ENCODE peak calls at places on chromosomes 1 and 21, in six cellular contexts. Y is thoracic aorta, S is cardiac muscle cell, R is IMR-90, U is GM23338, F is astrocyte. E is an unnamed sample.

GRCh38 chr1:21649315-21649714 is 19.8 kb downstream of the RAP1GAP start:
- DNase-seq in Y (no peak), R (no peak), U (no peak), S (no peak), F (no peak), E (no peak)

GRCh38 chr1:187641015-187641414 is 812.3 kb downstream of the PLA2G4A start:
- DNase-seq in U (no peak), Y (no peak), R (no peak), S (no peak), F (no peak), E (no peak)

GRCh38 chr1:220787069-220787614 is 429 bp downstream of the MTARC1 start:
- DNase-seq in Y (no peak), U (peak), R (no peak), F (no peak), S (no peak), E (no peak)

GRCh38 chr1:230028602-230029223 is 38.3 kb upstream of the GALNT2 start:
- DNase-seq in F (no peak), U (no peak), S (no peak), R (no peak), Y (no peak), E (no peak)

GRCh38 chr1:244449936-244450508 is 1.7 kb downstream of the ADSS2 start:
- DNase-seq in Y (no peak), S (no peak), F (no peak), R (no peak), U (no peak), E (no peak)

GRCh38 chr1:24155011-24155782 is 12.3 kb upstream of the IL22RA1 start:
- DNase-seq in U (peak), Y (no peak), F (no peak), S (no peak), R (no peak), E (no peak)

GRCh38 chr1:151009206-151009587 is 948 bp downstream of the PRUNE1 start:
- DNase-seq in U (no peak), Y (no peak), R (peak), S (no peak), F (peak), E (no peak)

GRCh38 chr1:2155147-2155598 is 39.4 kb downstream of the FAAP20 start:
- DNase-seq in R (no peak), S (no peak), F (no peak), Y (no peak), U (no peak), E (no peak)

GRCh38 chr1:46183119-46183842 is 7.0 kb upstream of the P3R3URF start:
- DNase-seq in Y (peak), F (peak), R (peak), S (peak), U (peak), E (no peak)

GRCh38 chr1:50996083-50996482 is 26.0 kb downstream of the CDKN2C start:
- DNase-seq in U (no peak), Y (no peak), F (no peak), R (no peak), S (no peak), E (no peak)

GRCh38 chr1:35768350-35769187 is 1.2 kb downstream of the CLSPN start:
- DNase-seq in R (no peak), Y (no peak), U (peak), F (no peak), S (no peak), E (no peak)

GRCh38 chr1:25765910-25766645 is 33.9 kb upstream of the SELENON start:
- DNase-seq in S (no peak), R (no peak), U (no peak), Y (no peak), F (no peak), E (no peak)

GRCh38 chr1:156840880-156841279 is 18.0 kb downstream of the INSRR start:
- DNase-seq in S (no peak), Y (no peak), R (no peak), F (no peak), U (no peak), E (no peak)

GRCh38 chr21:45465611-45466329 is 60.8 kb downstream of the COL18A1 start:
- DNase-seq in R (no peak), S (no peak), Y (no peak), U (no peak), F (no peak), E (peak)

GRCh38 chr1:156151093-156151688 is 2.2 kb upstream of the SEMA4A start:
- DNase-seq in F (no peak), S (no peak), Y (no peak), R (peak), U (no peak), E (no peak)

GRCh38 chr1:21293537-21294265 is 3.4 kb upstream of the ECE1 start:
- DNase-seq in R (no peak), S (no peak), Y (no peak), F (no peak), U (no peak), E (peak)

GRCh38 chr1:25641931-25642611 is 25.5 kb downstream of the MAN1C1 start:
- DNase-seq in F (peak), U (no peak), R (peak), Y (no peak), S (no peak), E (no peak)

GRCh38 chr1:30183006-30183405 is 540.4 kb downstream of the MATN1 start:
- DNase-seq in F (no peak), S (no peak), U (no peak), R (no peak), Y (no peak), E (no peak)
- H3K27ac ChIP-seq in F (no peak), S (no peak), U (no peak), R (no peak), Y (no peak), E (no peak)

DNA sequence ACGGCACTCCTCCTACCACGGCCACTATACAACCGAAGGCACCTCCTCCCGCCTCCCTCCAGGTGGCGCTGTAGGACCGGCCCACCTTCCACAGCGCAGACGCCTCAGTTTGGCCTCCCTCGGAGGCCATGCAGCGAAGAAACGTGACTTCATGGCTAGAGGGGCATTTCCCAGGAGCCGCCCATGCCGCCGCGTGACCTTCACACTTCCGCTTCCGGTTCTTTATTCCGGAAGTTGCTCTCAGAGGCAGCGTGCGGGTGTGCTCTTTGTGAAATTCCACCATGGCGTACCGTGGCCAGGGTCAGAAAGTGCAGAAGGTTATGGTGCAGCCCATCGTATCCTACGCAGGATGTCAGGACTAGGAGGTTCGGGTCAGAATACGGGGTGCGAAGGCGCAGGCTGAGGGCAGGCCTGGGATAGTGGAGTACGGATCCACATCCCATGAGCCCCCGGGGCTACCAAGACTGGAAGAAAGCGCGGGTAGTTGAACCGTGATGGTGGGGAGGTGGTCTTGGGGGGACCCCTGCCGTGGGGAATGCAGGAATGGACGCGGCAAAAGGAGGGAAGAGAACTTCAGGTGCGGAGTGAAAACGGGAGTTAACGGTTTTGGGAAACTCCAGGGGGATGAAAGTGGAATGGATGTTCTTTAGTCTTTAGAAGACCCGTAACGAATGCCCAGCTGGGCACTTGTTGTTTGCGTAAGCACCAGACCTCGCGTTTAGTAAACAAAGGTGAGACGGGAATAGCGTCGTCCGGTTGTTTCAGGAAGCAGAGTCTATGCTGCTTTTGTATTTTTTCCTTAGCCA is at the start of gene SNRPE:
- DNase-seq in U (peak), S (peak), R (peak), F (peak), Y (peak), E (peak)
- TF ChIP-seq CTCF in U (peak), S (peak), R (peak), F (peak), Y (peak), E (peak)

GRCh38 chr21:33843216-33843615 is 72.4 kb downstream of the ATP5PO start:
- DNase-seq in F (no peak), R (no peak), S (no peak), U (no peak), Y (no peak), E (no peak)

GRCh38 chr21:33844890-33845205 is 70.8 kb downstream of the ATP5PO start:
- DNase-seq in R (no peak), Y (no peak), U (no peak), S (no peak), F (no peak), E (no peak)

GRCh38 chr21:33841561-33841960 is 74.0 kb downstream of the ATP5PO start:
- DNase-seq in Y (no peak), R (no peak), F (no peak), U (no peak), S (no peak), E (no peak)

GRCh38 chr21:33846141-33846540 is 69.5 kb downstream of the ATP5PO start:
- DNase-seq in F (no peak), Y (no peak), S (no peak), R (no peak), U (no peak), E (no peak)

GRCh38 chr21:33844104-33844889 is 71.3 kb downstream of the ATP5PO start:
- DNase-seq in S (peak), F (peak), R (no peak), Y (no peak), U (no peak), E (no peak)
- H3K4me3 ChIP-seq in S (no peak), F (no peak), R (no peak), Y (no peak), U (no peak), E (no peak)

GRCh38 chr1:119045091-119045746 is 57.1 kb upstream of the TBX15 start:
- DNase-seq in S (no peak), F (no peak), R (no peak), U (no peak), Y (no peak), E (no peak)
- H3K27ac ChIP-seq in S (no peak), F (no peak), R (no peak), U (no peak), Y (no peak), E (no peak)

DNA sequence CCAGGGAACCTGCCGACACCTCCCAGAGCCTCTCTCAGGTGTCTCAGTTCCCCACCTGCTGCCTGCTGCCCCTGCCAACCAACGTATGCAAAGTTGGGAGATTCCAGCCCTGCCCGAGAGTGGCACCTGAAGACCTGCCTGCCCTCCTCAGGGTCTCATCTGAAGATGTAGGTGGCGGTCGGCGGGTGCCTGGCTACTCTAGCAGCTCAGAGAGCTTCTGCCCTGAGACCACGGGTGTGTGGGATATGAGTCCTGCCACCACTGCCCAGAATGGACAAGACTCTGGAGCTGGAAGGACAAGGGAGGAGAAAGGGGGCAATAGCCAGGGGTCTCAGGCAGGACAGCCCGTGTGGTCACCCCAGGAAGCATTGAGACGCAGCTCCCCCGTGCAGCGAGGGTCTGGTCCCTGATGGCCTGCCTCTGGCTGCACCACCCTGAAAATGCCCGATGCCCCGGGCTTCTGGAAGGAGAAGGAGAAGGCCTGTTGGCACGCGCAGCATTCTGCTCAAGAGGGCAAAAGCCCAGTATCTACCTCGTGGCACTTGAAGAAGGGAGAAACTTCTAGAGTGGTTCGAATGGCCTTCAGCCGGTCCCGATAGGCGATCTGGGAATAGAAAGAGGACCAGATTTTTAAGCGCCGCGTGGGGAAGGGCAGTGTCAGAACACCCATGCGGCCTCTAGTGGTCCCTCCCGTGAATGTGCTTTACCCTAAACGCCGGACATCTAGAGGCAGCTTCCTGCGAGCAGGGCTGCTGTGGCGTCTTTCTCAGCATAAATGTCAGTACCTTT is 88.8 kb downstream of the STUM start:
- DNase-seq in R (no peak), U (peak), F (no peak), S (no peak), Y (no peak), E (no peak)
- TF ChIP-seq CTCF in R (peak), U (peak), F (peak), S (peak), Y (peak), E (no peak)

GRCh38 chr1:115222616-115223402 is 115.2 kb downstream of the NGF start:
- DNase-seq in R (no peak), F (peak), Y (no peak), U (no peak), S (no peak), E (no peak)
- H3K4me3 ChIP-seq in R (no peak), F (no peak), Y (no peak), U (no peak), S (no peak), E (no peak)